ENCODE peak calls at places on chromosomes 13 and 19, in eight cellular contexts. One of them, this sample, is unnamed.

GRCh38 chr13:60661514-60661913 is 264.5 kb downstream of the TDRD3 start:
- DNase-seq in neural crest cell: no peak
- DNase-seq in aorta: no peak
- DNase-seq in stimulated activated CD8-positive, alpha-beta memory T cell treated with anti-CD3 and anti-CD28 coated beads, Interleukin-12 subunit alpha, Interleukin-12 subunit beta, amount 100 ng/mL, for 4 hours: no peak
- DNase-seq in right atrium auricular region: no peak
- DNase-seq in NAMALWA: no peak
- DNase-seq in ELF-1: peak
- DNase-seq in effector memory CD4-positive, alpha-beta T cell: no peak
- DNase-seq in this sample: no peak

GRCh38 chr19:15114153-15114540 is 6.9 kb downstream of the SYDE1 start:
- DNase-seq in neural crest cell: no peak
- DNase-seq in effector memory CD4-positive, alpha-beta T cell: no peak
- DNase-seq in aorta: peak
- DNase-seq in NAMALWA: no peak
- DNase-seq in ELF-1: no peak
- DNase-seq in right atrium auricular region: no peak
- DNase-seq in stimulated activated CD8-positive, alpha-beta memory T cell treated with anti-CD3 and anti-CD28 coated beads, Interleukin-12 subunit alpha, Interleukin-12 subunit beta, amount 100 ng/mL, for 4 hours: no peak
- DNase-seq in this sample: peak

GRCh38 chr13:44934724-44935123 is 54.5 kb downstream of the NUFIP1 start:
- DNase-seq in stimulated activated CD8-positive, alpha-beta memory T cell treated with anti-CD3 and anti-CD28 coated beads, Interleukin-12 subunit alpha, Interleukin-12 subunit beta, amount 100 ng/mL, for 4 hours: no peak
- DNase-seq in ELF-1: no peak
- DNase-seq in neural crest cell: no peak
- DNase-seq in effector memory CD4-positive, alpha-beta T cell: no peak
- DNase-seq in right atrium auricular region: no peak
- DNase-seq in NAMALWA: no peak
- DNase-seq in aorta: no peak
- DNase-seq in this sample: peak

GRCh38 chr13:68257111-68257842 is 1027.1 kb upstream of the PCDH9 start:
- DNase-seq in stimulated activated CD8-positive, alpha-beta memory T cell treated with anti-CD3 and anti-CD28 coated beads, Interleukin-12 subunit alpha, Interleukin-12 subunit beta, amount 100 ng/mL, for 4 hours: no peak
- DNase-seq in ELF-1: no peak
- DNase-seq in NAMALWA: no peak
- DNase-seq in effector memory CD4-positive, alpha-beta T cell: no peak
- DNase-seq in aorta: no peak
- DNase-seq in neural crest cell: no peak
- DNase-seq in right atrium auricular region: no peak
- DNase-seq in this sample: no peak

GRCh38 chr13:39602277-39602613 is 748 bp downstream of the LHFPL6 start:
- DNase-seq in stimulated activated CD8-positive, alpha-beta memory T cell treated with anti-CD3 and anti-CD28 coated beads, Interleukin-12 subunit alpha, Interleukin-12 subunit beta, amount 100 ng/mL, for 4 hours: no peak
- DNase-seq in ELF-1: no peak
- DNase-seq in right atrium auricular region: no peak
- DNase-seq in effector memory CD4-positive, alpha-beta T cell: no peak
- DNase-seq in NAMALWA: peak
- DNase-seq in aorta: no peak
- DNase-seq in neural crest cell: no peak
- DNase-seq in this sample: no peak

GRCh38 chr19:58477871-58478270 is 1.7 kb downstream of the ZNF446 start:
- DNase-seq in neural crest cell: no peak
- DNase-seq in ELF-1: no peak
- DNase-seq in stimulated activated CD8-positive, alpha-beta memory T cell treated with anti-CD3 and anti-CD28 coated beads, Interleukin-12 subunit alpha, Interleukin-12 subunit beta, amount 100 ng/mL, for 4 hours: no peak
- DNase-seq in effector memory CD4-positive, alpha-beta T cell: no peak
- DNase-seq in aorta: no peak
- DNase-seq in NAMALWA: no peak
- DNase-seq in right atrium auricular region: no peak
- DNase-seq in this sample: no peak

GRCh38 chr19:44517146-44517545 is 12.3 kb downstream of the CEACAM20 start:
- DNase-seq in ELF-1: no peak
- DNase-seq in effector memory CD4-positive, alpha-beta T cell: no peak
- DNase-seq in aorta: no peak
- DNase-seq in stimulated activated CD8-positive, alpha-beta memory T cell treated with anti-CD3 and anti-CD28 coated beads, Interleukin-12 subunit alpha, Interleukin-12 subunit beta, amount 100 ng/mL, for 4 hours: no peak
- DNase-seq in neural crest cell: no peak
- DNase-seq in NAMALWA: no peak
- DNase-seq in right atrium auricular region: no peak
- DNase-seq in this sample: no peak

GRCh38 chr13:49308104-49308875 is 60.6 kb downstream of the CDADC1 start:
- DNase-seq in ELF-1: no peak
- DNase-seq in right atrium auricular region: peak
- DNase-seq in stimulated activated CD8-positive, alpha-beta memory T cell treated with anti-CD3 and anti-CD28 coated beads, Interleukin-12 subunit alpha, Interleukin-12 subunit beta, amount 100 ng/mL, for 4 hours: no peak
- DNase-seq in NAMALWA: no peak
- DNase-seq in neural crest cell: no peak
- DNase-seq in aorta: peak
- DNase-seq in effector memory CD4-positive, alpha-beta T cell: no peak
- DNase-seq in this sample: peak

GRCh38 chr19:46975918-46976782 is 43.5 kb upstream of the NPAS1 start:
- DNase-seq in ELF-1: peak
- DNase-seq in aorta: peak
- DNase-seq in neural crest cell: no peak
- DNase-seq in NAMALWA: no peak
- DNase-seq in right atrium auricular region: peak
- DNase-seq in effector memory CD4-positive, alpha-beta T cell: no peak
- DNase-seq in stimulated activated CD8-positive, alpha-beta memory T cell treated with anti-CD3 and anti-CD28 coated beads, Interleukin-12 subunit alpha, Interleukin-12 subunit beta, amount 100 ng/mL, for 4 hours: no peak
- DNase-seq in this sample: peak

GRCh38 chr13:98798849-98799645 is 46.6 kb upstream of the SLC15A1 start:
- DNase-seq in stimulated activated CD8-positive, alpha-beta memory T cell treated with anti-CD3 and anti-CD28 coated beads, Interleukin-12 subunit alpha, Interleukin-12 subunit beta, amount 100 ng/mL, for 4 hours: no peak
- DNase-seq in NAMALWA: no peak
- DNase-seq in effector memory CD4-positive, alpha-beta T cell: no peak
- DNase-seq in right atrium auricular region: no peak
- DNase-seq in neural crest cell: no peak
- DNase-seq in aorta: no peak
- DNase-seq in ELF-1: no peak
- DNase-seq in this sample: peak

GRCh38 chr13:32471187-32471922 is 43.4 kb upstream of the N4BP2L1 start:
- DNase-seq in aorta: no peak
- DNase-seq in right atrium auricular region: no peak
- DNase-seq in neural crest cell: no peak
- DNase-seq in NAMALWA: no peak
- DNase-seq in effector memory CD4-positive, alpha-beta T cell: no peak
- DNase-seq in stimulated activated CD8-positive, alpha-beta memory T cell treated with anti-CD3 and anti-CD28 coated beads, Interleukin-12 subunit alpha, Interleukin-12 subunit beta, amount 100 ng/mL, for 4 hours: no peak
- DNase-seq in ELF-1: no peak
- DNase-seq in this sample: no peak

GRCh38 chr13:20305587-20305986 is 73.5 kb upstream of the GJB6 start:
- DNase-seq in ELF-1: no peak
- DNase-seq in right atrium auricular region: no peak
- DNase-seq in effector memory CD4-positive, alpha-beta T cell: no peak
- DNase-seq in aorta: no peak
- DNase-seq in neural crest cell: no peak
- DNase-seq in stimulated activated CD8-positive, alpha-beta memory T cell treated with anti-CD3 and anti-CD28 coated beads, Interleukin-12 subunit alpha, Interleukin-12 subunit beta, amount 100 ng/mL, for 4 hours: no peak
- DNase-seq in NAMALWA: peak
- DNase-seq in this sample: no peak

GRCh38 chr13:98144501-98145350 is 1.8 kb downstream of the FARP1 start:
- DNase-seq in aorta: no peak
- DNase-seq in right atrium auricular region: no peak
- DNase-seq in NAMALWA: no peak
- DNase-seq in ELF-1: peak
- DNase-seq in effector memory CD4-positive, alpha-beta T cell: no peak
- DNase-seq in stimulated activated CD8-positive, alpha-beta memory T cell treated with anti-CD3 and anti-CD28 coated beads, Interleukin-12 subunit alpha, Interleukin-12 subunit beta, amount 100 ng/mL, for 4 hours: no peak
- DNase-seq in neural crest cell: peak
- DNase-seq in this sample: peak

GRCh38 chr13:47289578-47289977 is 392.7 kb upstream of the HTR2A start:
- DNase-seq in stimulated activated CD8-positive, alpha-beta memory T cell treated with anti-CD3 and anti-CD28 coated beads, Interleukin-12 subunit alpha, Interleukin-12 subunit beta, amount 100 ng/mL, for 4 hours: no peak
- DNase-seq in ELF-1: no peak
- DNase-seq in NAMALWA: no peak
- DNase-seq in aorta: no peak
- DNase-seq in neural crest cell: no peak
- DNase-seq in right atrium auricular region: no peak
- DNase-seq in effector memory CD4-positive, alpha-beta T cell: no peak
- DNase-seq in this sample: no peak

GRCh38 chr19:54938906-54939305 is 8.4 kb downstream of the NLRP7 start:
- DNase-seq in effector memory CD4-positive, alpha-beta T cell: no peak
- DNase-seq in aorta: no peak
- DNase-seq in NAMALWA: no peak
- DNase-seq in neural crest cell: no peak
- DNase-seq in ELF-1: no peak
- DNase-seq in right atrium auricular region: no peak
- DNase-seq in stimulated activated CD8-positive, alpha-beta memory T cell treated with anti-CD3 and anti-CD28 coated beads, Interleukin-12 subunit alpha, Interleukin-12 subunit beta, amount 100 ng/mL, for 4 hours: no peak
- DNase-seq in this sample: no peak

GRCh38 chr13:63902141-63902540 is 2486.5 kb upstream of the PCDH20 start:
- DNase-seq in aorta: no peak
- DNase-seq in NAMALWA: no peak
- DNase-seq in neural crest cell: no peak
- DNase-seq in ELF-1: no peak
- DNase-seq in effector memory CD4-positive, alpha-beta T cell: no peak
- DNase-seq in right atrium auricular region: no peak
- DNase-seq in stimulated activated CD8-positive, alpha-beta memory T cell treated with anti-CD3 and anti-CD28 coated beads, Interleukin-12 subunit alpha, Interleukin-12 subunit beta, amount 100 ng/mL, for 4 hours: no peak
- DNase-seq in this sample: no peak

GRCh38 chr19:7900401-7900870 is 3.2 kb upstream of the MAP2K7 start:
- DNase-seq in right atrium auricular region: no peak
- DNase-seq in NAMALWA: no peak
- DNase-seq in aorta: no peak
- DNase-seq in neural crest cell: no peak
- DNase-seq in stimulated activated CD8-positive, alpha-beta memory T cell treated with anti-CD3 and anti-CD28 coated beads, Interleukin-12 subunit alpha, Interleukin-12 subunit beta, amount 100 ng/mL, for 4 hours: no peak
- DNase-seq in ELF-1: no peak
- DNase-seq in effector memory CD4-positive, alpha-beta T cell: no peak
- DNase-seq in this sample: no peak